ENCODE peak calls at places on chromosome 15, in six cellular contexts. T, E, G, O, S and C are unnamed samples.
A peak's percentile ranks its signal among the peaks of the same experiment; 100 is the strongest.

GRCh38 chr15:69573815-69574472 is 121.3 kb downstream of the RPLP1 start:
- DNase-seq in T (no peak), E (no peak), G (no peak), O (no peak), S (no peak), C (peak; percentile 20)

GRCh38 chr15:92120082-92120481 is 266.6 kb downstream of the SLCO3A1 start:
- DNase-seq in T (no peak), E (no peak), G (no peak), O (no peak), S (no peak), C (no peak)

GRCh38 chr15:32649336-32649735 is 7.8 kb downstream of the SCG5 start:
- DNase-seq in T (no peak), E (no peak), G (peak; percentile 39), O (peak; percentile 56), S (no peak), C (peak; percentile 37)

GRCh38 chr15:40793216-40793989 is 13.5 kb upstream of the ZFYVE19 start:
- DNase-seq in T (no peak), E (peak; percentile 89), G (no peak), O (no peak), S (no peak), C (peak; percentile 98)

GRCh38 chr15:32898991-32899613 is 181.3 kb downstream of the GREM1 start:
- DNase-seq in T (no peak), E (no peak), G (no peak), O (peak; percentile 92), S (no peak), C (no peak)

GRCh38 chr15:58292761-58293175 is 139.0 kb upstream of the LIPC start:
- DNase-seq in T (no peak), E (peak; percentile 8), G (no peak), O (no peak), S (no peak), C (no peak)

GRCh38 chr15:100763764-100764750 is 115.6 kb upstream of the ALDH1A3 start:
- DNase-seq in T (no peak), E (no peak), G (peak; percentile 3), O (no peak), S (no peak), C (no peak)

GRCh38 chr15:39591141-39591895 is 10.4 kb downstream of the THBS1 start:
- DNase-seq in T (no peak), E (peak; percentile 34), G (no peak), O (no peak), S (no peak), C (peak; percentile 14)

GRCh38 chr15:92930061-92930460 is 29.9 kb downstream of the CHD2 start:
- DNase-seq in T (no peak), E (peak; percentile 53), G (no peak), O (no peak), S (no peak), C (no peak)

GRCh38 chr15:80891006-80891405 is 98.6 kb downstream of the MESD start:
- DNase-seq in T (no peak), E (no peak), G (no peak), O (no peak), S (no peak), C (no peak)

GRCh38 chr15:71125831-71126453 is 10.7 kb downstream of the THSD4 start:
- DNase-seq in T (no peak), E (no peak), G (peak; percentile 75), O (peak; percentile 21), S (no peak), C (no peak)

GRCh38 chr15:29470311-29470710 is 200.7 kb upstream of the NSMCE3 start:
- DNase-seq in T (no peak), E (no peak), G (no peak), O (no peak), S (no peak), C (peak; percentile 36)

GRCh38 chr15:31227954-31228542 is 98.6 kb upstream of the KLF13 start:
- DNase-seq in T (no peak), E (no peak), G (no peak), O (no peak), S (no peak), C (no peak)